ENCODE peak calls at places on chromosomes 16 and 17, in five cellular contexts. G, H, F, D and C are unnamed samples.

GRCh38 chr16:7452090-7452489 is 119.4 kb downstream of the RBFOX1 start:
- DNase-seq in G (no peak), H (no peak), F (no peak), D (no peak), C (no peak)

GRCh38 chr17:45703348-45703747 is 80.8 kb upstream of the CRHR1 start:
- DNase-seq in G (no peak), H (no peak), F (no peak), D (no peak), C (no peak)

GRCh38 chr17:40763752-40764151 is 8.2 kb downstream of the KRT26 start:
- DNase-seq in G (no peak), H (no peak), F (no peak), D (no peak), C (no peak)

GRCh38 chr16:11857161-11857560 is 5.8 kb upstream of the RSL1D1 start:
- DNase-seq in G (no peak), H (no peak), F (no peak), D (no peak), C (no peak)

GRCh38 chr17:57811633-57812280 is 38.1 kb downstream of the MRPS23 start:
- DNase-seq in G (no peak), H (no peak), F (no peak), D (no peak), C (no peak)

GRCh38 chr17:33266116-33266515 is 27.0 kb downstream of the ASIC2 start:
- DNase-seq in G (no peak), H (no peak), F (no peak), D (no peak), C (no peak)

GRCh38 chr16:3748307-3748706 is 31.0 kb upstream of the TRAP1 start:
- DNase-seq in G (no peak), H (no peak), F (no peak), D (no peak), C (no peak)

GRCh38 chr16:31471875-31472558 is at the start of gene TGFB1I1:
- DNase-seq in G (peak; percentile 81), H (no peak), F (peak; percentile 41), D (peak; percentile 82), C (no peak)

GRCh38 chr17:49108318-49108717 is 24.3 kb upstream of the B4GALNT2 start:
- DNase-seq in G (no peak), H (no peak), F (no peak), D (no peak), C (no peak)

GRCh38 chr17:18026408-18026776 is 12.6 kb downstream of the ATPAF2 start:
- DNase-seq in G (peak; percentile 60), H (no peak), F (no peak), D (peak; percentile 60), C (peak; percentile 56)

GRCh38 chr17:80152057-80152831 is 5.3 kb upstream of the EIF4A3 start:
- DNase-seq in G (no peak), H (no peak), F (no peak), D (no peak), C (no peak)

GRCh38 chr17:13244511-13244910 is 226.7 kb upstream of the ELAC2 start:
- DNase-seq in G (no peak), H (no peak), F (no peak), D (no peak), C (no peak)

GRCh38 chr17:61409301-61410099 is 9.9 kb downstream of the TBX2 start:
- DNase-seq in G (peak; percentile 59), H (peak; percentile 34), F (peak; percentile 76), D (no peak), C (no peak)

GRCh38 chr16:4318171-4318910 is 2.5 kb downstream of the GLIS2 start:
- DNase-seq in G (no peak), H (no peak), F (no peak), D (no peak), C (no peak)

GRCh38 chr16:79605999-79606398 is 5.5 kb upstream of the MAF start:
- DNase-seq in G (no peak), H (no peak), F (no peak), D (no peak), C (no peak)

GRCh38 chr17:11986939-11987329 is 10.3 kb downstream of the ZNF18 start:
- DNase-seq in G (peak; percentile 5), H (no peak), F (peak; percentile 3), D (no peak), C (no peak)

GRCh38 chr16:89121691-89122321 is 28.2 kb downstream of the ACSF3 start:
- DNase-seq in G (no peak), H (no peak), F (no peak), D (peak; percentile 7), C (no peak)